ENCODE peak calls at places on chromosomes 7 and 10, in nine cellular contexts. F is CD8-positive, alpha-beta T cell; V is cardiac fibroblast; E is mammary epithelial cell; L is CD4-positive, alpha-beta T cell; G is endothelial cell of umbilical vein; W is H9; R is GM10248; K is Calu3. I is an unnamed sample.
A peak's percentile ranks its signal among the peaks of the same experiment; 100 is the strongest.

GRCh38 chr7:20776942-20777341 is 9.7 kb downstream of the SP8 start:
- DNase-seq in F (no peak), G (no peak), E (no peak), L (no peak), K (no peak), W (peak; percentile 49), R (no peak), V (no peak), I (no peak)

GRCh38 chr7:87330316-87330715 is 15.1 kb upstream of the CROT start:
- DNase-seq in F (no peak), G (no peak), E (no peak), R (no peak), W (no peak), L (no peak), V (no peak), K (no peak), I (no peak)

GRCh38 chr7:29771081-29771832 is 35.1 kb upstream of the WIPF3 start:
- DNase-seq in F (no peak), E (no peak), G (peak; percentile 38), L (no peak), K (no peak), V (no peak), W (no peak), R (no peak), I (no peak)

GRCh38 chr10:3825244-3825643 is 40.2 kb upstream of the KLF6 start:
- DNase-seq in K (peak; percentile 52), W (no peak), G (no peak), F (no peak), L (no peak), R (no peak), V (peak; percentile 86), E (peak; percentile 73), I (no peak)

GRCh38 chr7:98394377-98394836 is 6.5 kb downstream of the BAIAP2L1 start:
- DNase-seq in R (no peak), W (no peak), L (no peak), G (no peak), E (peak; percentile 53), F (no peak), V (peak; percentile 85), K (no peak), I (no peak)

GRCh38 chr10:6625428-6625827 is 45.4 kb upstream of the PRKCQ start:
- DNase-seq in V (no peak), F (no peak), W (no peak), L (no peak), G (no peak), K (no peak), R (no peak), E (no peak), I (no peak)

GRCh38 chr10:94212876-94213595 is 149.7 kb downstream of the NOC3L start:
- DNase-seq in K (no peak), F (no peak), E (no peak), G (no peak), L (no peak), V (peak; percentile 47), W (no peak), R (no peak), I (no peak)

GRCh38 chr7:90938371-90938770 is 325.9 kb upstream of the FZD1 start:
- DNase-seq in K (no peak), V (peak; percentile 52), L (no peak), E (no peak), W (no peak), G (peak; percentile 17), R (no peak), F (no peak), I (no peak)

GRCh38 chr7:145919712-145920111 is 196.9 kb upstream of the CNTNAP2 start:
- DNase-seq in F (no peak), E (no peak), V (no peak), K (no peak), R (no peak), G (no peak), W (no peak), L (no peak), I (no peak)

GRCh38 chr10:103640436-103641181 is 147.1 kb downstream of the NEURL1 start:
- DNase-seq in F (no peak), R (no peak), L (no peak), V (peak; percentile 30), K (no peak), G (no peak), W (no peak), E (no peak), I (no peak)

GRCh38 chr7:5077740-5078139 is 32.1 kb downstream of the RBAK start:
- DNase-seq in L (no peak), G (peak; percentile 21), E (no peak), K (no peak), W (no peak), V (no peak), R (no peak), F (no peak), I (no peak)

GRCh38 chr10:124533266-124533665 is 71.6 kb downstream of the LHPP start:
- DNase-seq in L (no peak), R (no peak), K (no peak), G (no peak), V (no peak), E (no peak), W (no peak), F (no peak), I (no peak)

GRCh38 chr7:149500910-149501309 is 3.3 kb upstream of the ZNF746 start:
- DNase-seq in G (no peak), L (no peak), E (no peak), R (no peak), V (peak; percentile 26), W (no peak), F (no peak), K (no peak), I (no peak)

GRCh38 chr10:29648983-29649268 is 14.2 kb upstream of the SVIL start:
- DNase-seq in R (no peak), F (no peak), L (no peak), E (no peak), W (no peak), G (peak; percentile 36), K (peak; percentile 10), V (peak; percentile 87), I (no peak)

GRCh38 chr7:142375710-142376313 is 118.0 kb upstream of the PRSS58 start:
- DNase-seq in W (peak; percentile 89), V (peak; percentile 21), R (no peak), L (no peak), K (peak; percentile 33), F (no peak), E (peak; percentile 66), G (peak; percentile 28), I (no peak)

GRCh38 chr7:135859548-135859947 is 110.9 kb upstream of the FAM180A start:
- DNase-seq in L (no peak), W (no peak), R (no peak), K (no peak), V (peak; percentile 20), G (no peak), E (no peak), F (no peak), I (no peak)

GRCh38 chr10:34813626-34814227 is 1.4 kb downstream of the PARD3 start:
- DNase-seq in F (no peak), V (peak; percentile 61), E (peak; percentile 39), K (no peak), R (no peak), G (peak; percentile 62), L (no peak), W (no peak), I (no peak)

GRCh38 chr10:98446656-98447221 is at the start of gene HPS1:
- DNase-seq in V (peak; percentile 67), F (peak; percentile 78), E (peak; percentile 57), R (peak; percentile 95), L (peak; percentile 76), G (peak; percentile 57), K (peak; percentile 80), W (peak; percentile 68), I (peak; percentile 94)
- TF ChIP-seq CTCF in V (no peak), F (no peak), E (no peak), R (no peak), L (no peak), G (no peak), K (no peak), W (no peak), I (no peak)

DNA sequence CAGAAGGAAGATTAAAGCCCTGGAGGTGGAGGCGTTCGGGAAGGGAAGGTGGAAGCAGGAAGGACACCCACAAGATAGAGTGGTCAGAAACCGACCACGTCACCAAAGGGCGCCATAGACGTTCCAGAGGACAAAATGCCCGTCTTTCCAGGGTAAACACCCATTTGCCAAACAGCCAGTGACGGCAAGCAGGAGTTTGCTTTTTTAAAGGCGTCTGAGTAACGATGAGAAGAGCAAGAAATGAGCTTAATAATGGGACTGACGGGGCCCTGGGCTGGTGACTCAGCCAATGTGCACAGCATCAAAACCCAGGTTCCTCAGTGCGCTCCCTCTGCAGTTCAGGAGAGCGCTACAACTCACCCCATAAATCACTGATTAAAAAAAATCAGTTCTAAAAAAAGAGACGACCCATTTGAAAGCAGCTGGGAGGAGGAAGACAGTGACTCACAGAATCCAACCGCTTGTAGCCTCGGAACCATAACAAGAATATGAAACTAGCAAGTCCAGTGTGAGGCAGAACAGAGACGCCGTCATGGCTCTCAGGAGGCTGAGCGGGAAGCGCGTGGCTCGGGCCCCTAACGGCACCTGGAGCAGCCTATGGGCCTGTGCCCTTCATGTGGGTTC is 5.9 kb downstream of the DIP2C start:
- DNase-seq in E (no peak), K (no peak), W (no peak), L (no peak), V (peak; percentile 59), F (no peak), G (no peak), R (no peak), I (no peak)
- TF ChIP-seq CTCF in E (no peak), K (no peak), W (no peak), L (no peak), V (no peak), F (no peak), G (no peak), R (no peak), I (no peak)

GRCh38 chr10:43202657-43203490 is 64.0 kb downstream of the RASGEF1A start:
- DNase-seq in R (peak; percentile 73), V (no peak), G (no peak), K (peak; percentile 41), W (peak; percentile 99), F (peak; percentile 34), L (peak; percentile 17), E (no peak), I (peak; percentile 79)

GRCh38 chr10:43203491-43204393 is 63.1 kb downstream of the RASGEF1A start:
- DNase-seq in K (no peak), L (peak; percentile 15), G (no peak), E (no peak), R (no peak), V (no peak), W (peak; percentile 90), F (no peak), I (no peak)

GRCh38 chr10:43201545-43202131 is 63.4 kb downstream of the CSGALNACT2 start:
- DNase-seq in V (no peak), K (no peak), E (no peak), F (peak; percentile 10), R (no peak), W (peak; percentile 25), L (no peak), G (no peak), I (peak; percentile 18)

GRCh38 chr10:43200538-43201390 is 62.5 kb downstream of the CSGALNACT2 start:
- DNase-seq in R (no peak), F (no peak), K (no peak), V (no peak), E (no peak), L (no peak), W (no peak), G (no peak), I (peak; percentile 10)

GRCh38 chr10:43202224-43202656 is 64.0 kb downstream of the CSGALNACT2 start:
- DNase-seq in V (peak; percentile 26), R (peak; percentile 82), F (peak; percentile 63), K (peak; percentile 51), G (no peak), E (no peak), L (peak; percentile 51), W (peak; percentile 75), I (peak; percentile 79)
- TF ChIP-seq CTCF in V (peak; percentile 80), R (peak; percentile 66), F (peak; percentile 61), K (peak; percentile 52), G (peak; percentile 70), E (peak; percentile 48), L (peak; percentile 63), W (peak; percentile 83), I (peak; percentile 75)

GRCh38 chr10:31620236-31621151 is 301.5 kb downstream of the ZEB1 start:
- DNase-seq in L (no peak), V (peak; percentile 66), E (no peak), F (no peak), G (peak; percentile 36), W (peak; percentile 86), R (no peak), K (no peak), I (no peak)
- TF ChIP-seq CTCF in L (no peak), V (no peak), E (no peak), F (no peak), G (peak; percentile 18), W (peak; percentile 65), R (no peak), K (no peak), I (no peak)